ENCODE peak calls at places on chromosomes 3 and 15, in nine cellular contexts. I is tibial nerve, L is body of pancreas, F is spleen, W is heart right ventricle, Q is A549, N is endodermal cell, B is SK-N-SH, D is heart left ventricle. X is an unnamed sample.

GRCh38 chr3:109132801-109133473 is 3.6 kb upstream of the C3orf85 start:
- DNase-seq in I (no peak), L (peak; percentile 21), F (no peak), W (no peak), Q (peak; percentile 27), N (no peak), B (no peak), D (no peak), X (no peak)

GRCh38 chr3:68007621-68008226 is 353.3 kb upstream of the SUCLG2 start:
- DNase-seq in I (no peak), L (peak; percentile 10), F (no peak), W (no peak), Q (no peak), N (peak; percentile 84), B (peak; percentile 21), D (no peak), X (peak; percentile 13)

GRCh38 chr3:149658444-149659172 is 783 bp upstream of the WWTR1 start:
- DNase-seq in I (peak; percentile 73), L (peak; percentile 74), F (peak; percentile 80), W (peak; percentile 76), Q (no peak), N (peak; percentile 85), B (peak; percentile 40), D (peak; percentile 87), X (peak; percentile 51)

GRCh38 chr3:46321461-46322104 is 32.3 kb upstream of the CCR2 start:
- DNase-seq in I (no peak), L (no peak), F (no peak), W (no peak), Q (no peak), N (no peak), B (no peak), D (no peak), X (no peak)

GRCh38 chr15:35698978-35699377 is 153.0 kb upstream of the DPH6 start:
- DNase-seq in I (no peak), L (no peak), F (no peak), W (no peak), Q (no peak), N (no peak), B (no peak), D (no peak), X (no peak)

GRCh38 chr3:130084581-130084980 is 3.0 kb downstream of the ALG1L2 start:
- DNase-seq in I (no peak), L (no peak), F (no peak), W (no peak), Q (no peak), N (no peak), B (no peak), D (no peak), X (no peak)

GRCh38 chr3:129701161-129701560 is 94.7 kb upstream of the PLXND1 start:
- DNase-seq in I (no peak), L (no peak), F (no peak), W (no peak), Q (no peak), N (no peak), B (no peak), D (no peak), X (no peak)

GRCh38 chr3:27903447-27903846 is 181.3 kb upstream of the EOMES start:
- DNase-seq in I (no peak), L (no peak), F (no peak), W (no peak), Q (no peak), N (no peak), B (no peak), D (no peak), X (no peak)

GRCh38 chr15:76193934-76194333 is 117.3 kb downstream of the ETFA start:
- DNase-seq in I (no peak), L (no peak), F (no peak), W (no peak), Q (no peak), N (no peak), B (no peak), D (no peak), X (no peak)

GRCh38 chr3:130576571-130577266 is 59.7 kb downstream of the COL6A6 start:
- DNase-seq in I (no peak), L (no peak), F (no peak), W (no peak), Q (no peak), N (no peak), B (no peak), D (no peak), X (no peak)

GRCh38 chr3:152385761-152386160 is 117.0 kb downstream of the MBNL1 start:
- DNase-seq in I (no peak), L (no peak), F (no peak), W (no peak), Q (peak; percentile 81), N (no peak), B (no peak), D (no peak), X (no peak)

GRCh38 chr15:65909831-65910230 is 40.5 kb downstream of the RAB11A start:
- DNase-seq in I (no peak), L (no peak), F (no peak), W (no peak), Q (no peak), N (no peak), B (no peak), D (no peak), X (no peak)

GRCh38 chr3:160218141-160218540 is 7.1 kb upstream of the C3orf80 start:
- DNase-seq in I (no peak), L (no peak), F (no peak), W (no peak), Q (no peak), N (no peak), B (no peak), D (no peak), X (no peak)
- H3K4me3 ChIP-seq in I (no peak overlapping the region), L (no peak overlapping the region), F (no peak overlapping the region), W (no peak overlapping the region), Q (no peak overlapping the region), N (no peak overlapping the region), B (no peak overlapping the region), D (no peak overlapping the region), X (no peak overlapping the region)

GRCh38 chr3:113255854-113256615 is 44.7 kb downstream of the BOC start:
- DNase-seq in I (no peak), L (no peak), F (no peak), W (no peak), Q (no peak), N (no peak), B (no peak), D (no peak), X (no peak)

GRCh38 chr3:113255100-113255853 is 43.9 kb downstream of the BOC start:
- DNase-seq in I (no peak), L (no peak), F (no peak), W (no peak), Q (no peak), N (peak; percentile 72), B (no peak), D (no peak), X (no peak)

GRCh38 chr3:113260980-113261920 is 49.9 kb downstream of the BOC start:
- DNase-seq in I (no peak), L (no peak), F (no peak), W (no peak), Q (no peak), N (no peak), B (no peak), D (no peak), X (no peak)

GRCh38 chr3:113261996-113262665 is 50.8 kb downstream of the BOC start:
- DNase-seq in I (peak; percentile 33), L (no peak), F (no peak), W (no peak), Q (no peak), N (no peak), B (no peak), D (no peak), X (no peak)

DNA sequence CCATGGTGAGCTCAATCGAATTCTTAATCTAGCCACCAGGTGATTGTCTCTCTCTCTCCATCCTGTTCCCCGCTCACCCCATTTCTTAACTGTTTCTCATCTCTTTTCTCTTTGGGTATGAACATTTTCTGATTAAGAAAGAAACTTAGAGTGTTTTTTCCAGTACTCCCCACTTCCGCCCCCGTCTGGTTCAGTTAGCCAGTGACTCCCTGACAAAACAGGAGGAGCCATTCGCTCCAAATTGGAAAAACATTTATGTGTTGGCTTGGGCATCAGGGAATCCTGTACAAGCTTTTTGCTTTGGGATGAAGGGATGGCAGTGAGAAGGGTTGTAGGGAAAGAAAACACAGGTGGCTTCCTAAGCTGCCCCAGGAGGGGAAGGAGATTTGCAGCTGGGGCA is 47.0 kb downstream of the BOC start:
- DNase-seq in I (peak; percentile 41), L (no peak), F (no peak), W (no peak), Q (no peak), N (no peak), B (no peak), D (no peak), X (no peak)
- H3K4me1 ChIP-seq in I (no peaks in the 10 kb centered on the region), L (peaks cover 13% of the 10 kb centered on the region), F (peaks cover 14% of the 10 kb centered on the region), W (peaks cover 4% of the 10 kb centered on the region), Q (no peaks in the 10 kb centered on the region), N (peaks cover 6% of the 10 kb centered on the region), B (no peaks in the 10 kb centered on the region), D (peaks cover 12% of the 10 kb centered on the region), X (no peaks in the 10 kb centered on the region)

GRCh38 chr3:180829409-180830405 is 82.8 kb upstream of the FXR1 start:
- DNase-seq in I (no peak), L (no peak), F (peak; percentile 69), W (no peak), Q (no peak), N (no peak), B (no peak), D (no peak), X (peak; percentile 7)

GRCh38 chr3:180828001-180828720 is 84.3 kb upstream of the FXR1 start:
- DNase-seq in I (no peak), L (no peak), F (peak; percentile 67), W (no peak), Q (no peak), N (no peak), B (peak; percentile 15), D (no peak), X (peak; percentile 19)

GRCh38 chr3:180828723-180829408 is 83.6 kb upstream of the FXR1 start:
- DNase-seq in I (no peak), L (no peak), F (peak; percentile 72), W (no peak), Q (no peak), N (peak; percentile 46), B (peak; percentile 20), D (no peak), X (peak; percentile 9)

DNA sequence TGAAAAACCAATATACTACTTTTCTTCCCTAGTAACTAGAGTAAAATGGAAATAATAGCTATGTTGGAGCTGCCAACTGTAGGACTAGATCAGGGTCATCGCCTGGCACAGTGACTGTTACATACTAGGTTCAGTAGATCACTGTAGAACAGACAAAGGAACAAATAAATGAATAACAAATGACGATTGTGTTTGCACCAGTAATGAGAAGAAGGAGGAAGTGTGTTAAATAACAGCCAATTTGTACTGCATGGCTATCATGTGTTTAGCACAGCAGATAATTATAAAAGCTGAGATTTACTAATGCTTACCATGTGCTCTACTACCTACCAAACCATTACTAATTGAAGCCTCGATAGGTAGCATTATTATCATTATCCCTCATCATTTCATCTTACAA is 85.3 kb upstream of the FXR1 start:
- DNase-seq in I (no peak), L (no peak), F (no peak), W (no peak), Q (no peak), N (no peak), B (no peak), D (no peak), X (no peak)
- TF ChIP-seq CTCF in I (no peak), L (no peak), F (no peak), W (no peak), Q (no peak), N (no peak), B (no peak), D (no peak), X (no peak)

DNA sequence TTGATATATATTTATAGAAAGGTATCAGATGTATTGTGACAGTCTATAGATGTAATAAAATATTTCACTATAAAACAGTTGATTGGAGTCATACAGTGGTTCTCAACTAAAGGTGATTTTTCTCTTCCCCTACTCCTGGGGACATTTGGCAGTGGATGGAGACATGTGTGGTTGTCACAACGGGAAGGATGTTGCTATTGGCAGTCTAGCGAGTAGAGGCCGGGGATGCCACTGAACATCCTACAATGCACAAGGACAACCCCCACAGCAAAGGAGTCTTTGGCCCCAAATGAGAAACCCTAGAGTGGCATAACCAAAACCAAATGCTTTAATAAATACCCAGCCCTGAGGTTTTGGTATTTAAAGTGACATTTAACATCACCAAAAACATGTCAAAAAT is 367.4 kb downstream of the PTPRG start:
- DNase-seq in I (no peak), L (no peak), F (no peak), W (no peak), Q (no peak), N (peak; percentile 59), B (no peak), D (no peak), X (no peak)
- H3K4me3 ChIP-seq in I (no peak overlapping the region), L (no peak overlapping the region), F (no peak overlapping the region), W (no peak overlapping the region), Q (no peak overlapping the region), N (no peak overlapping the region), B (no peak overlapping the region), D (no peak overlapping the region), X (no peak overlapping the region)